ENCODE peak calls at places on chromosomes 5 and 9, in eight cellular contexts. D is cardiac muscle cell; F is H9; R is hepatocyte; A is CD8-positive, alpha-beta T cell; X is PC-9; W is activated CD8-positive, alpha-beta T cell treated with anti-CD3 and anti-CD28 coated beads for 36 hours; S is AG04449. K is an unnamed sample.
A peak's percentile ranks its signal among the peaks of the same experiment; 100 is the strongest.

GRCh38 chr9:127835930-127836586 is 18.4 kb downstream of the ENG start:
- DNase-seq in R (peak; percentile 42), W (peak; percentile 53), D (peak; percentile 73), X (no peak), S (no peak), F (no peak), A (no peak), K (no peak)

GRCh38 chr5:172692981-172693380 is 51.9 kb downstream of the NEURL1B start:
- DNase-seq in F (no peak), S (no peak), A (no peak), W (no peak), X (no peak), R (no peak), D (peak; percentile 78), K (no peak)

GRCh38 chr9:90308746-90309145 is 333.9 kb downstream of the DIRAS2 start:
- DNase-seq in W (no peak), F (no peak), X (no peak), A (no peak), D (no peak), R (no peak), S (no peak), K (no peak)

GRCh38 chr5:137619191-137619870 is 116.6 kb downstream of the KLHL3 start:
- DNase-seq in R (no peak), D (peak; percentile 94), F (no peak), S (peak; percentile 88), X (peak; percentile 76), W (no peak), A (no peak), K (no peak)

GRCh38 chr9:16885896-16886295 is 15.4 kb upstream of the BNC2 start:
- DNase-seq in R (no peak), W (no peak), F (no peak), X (no peak), A (no peak), D (no peak), S (no peak), K (no peak)

GRCh38 chr9:96069821-96070220 is 194.3 kb downstream of the ERCC6L2 start:
- DNase-seq in F (no peak), R (no peak), W (no peak), D (no peak), X (no peak), S (no peak), A (no peak), K (no peak)

GRCh38 chr5:123582570-123583293 is 70.8 kb downstream of the CSNK1G3 start:
- DNase-seq in S (no peak), D (no peak), W (no peak), R (no peak), X (no peak), F (no peak), A (no peak), K (no peak)

GRCh38 chr5:151267481-151268275 is 14.7 kb downstream of the GM2A start:
- DNase-seq in F (no peak), S (no peak), A (no peak), R (no peak), X (no peak), W (no peak), D (no peak), K (no peak)

GRCh38 chr9:133151601-133152525 is 11.9 kb downstream of the GBGT1 start:
- DNase-seq in R (no peak), A (peak; percentile 42), F (no peak), S (no peak), X (no peak), W (no peak), D (no peak), K (no peak)

GRCh38 chr9:108854641-108855528 is 901 bp downstream of the ACTL7B start:
- DNase-seq in A (no peak), S (no peak), F (no peak), D (peak; percentile 18), X (no peak), R (no peak), W (no peak), K (no peak)

GRCh38 chr5:166251786-166252185 is 2039.7 kb upstream of the WWC1 start:
- DNase-seq in X (no peak), W (no peak), A (no peak), S (no peak), F (no peak), R (peak; percentile 11), D (peak; percentile 27), K (peak; percentile 15)

GRCh38 chr5:112694853-112695709 is 42.6 kb upstream of the APC start:
- DNase-seq in F (no peak), S (no peak), R (peak; percentile 23), A (no peak), W (no peak), D (peak; percentile 79), X (no peak), K (no peak)

GRCh38 chr9:123929870-123930831 is at the start of gene DENND1A:
- DNase-seq in X (peak; percentile 92), F (peak; percentile 93), D (peak; percentile 96), A (peak; percentile 91), S (no peak), W (peak; percentile 93), R (peak; percentile 96), K (peak; percentile 87)

GRCh38 chr5:180286-180918 is 10.9 kb upstream of the LRRC14B start:
- DNase-seq in A (no peak), W (no peak), X (peak; percentile 38), F (no peak), S (no peak), D (no peak), R (no peak), K (no peak)

GRCh38 chr9:28206280-28206679 is 633.0 kb upstream of the C9orf72 start:
- DNase-seq in S (no peak), W (no peak), R (no peak), D (no peak), F (no peak), X (no peak), A (no peak), K (no peak)

GRCh38 chr5:179261301-179262125 is 83.7 kb downstream of the ADAMTS2 start:
- DNase-seq in F (peak; percentile 88), R (peak; percentile 66), A (no peak), D (peak; percentile 49), S (no peak), X (peak; percentile 9), W (peak; percentile 15), K (no peak)
- TF ChIP-seq CTCF in F (peak; percentile 85), R (peak; percentile 46), A (no peak), D (peak; percentile 32), S (peak; percentile 40), X (no peak), W (no peak), K (no peak)

GRCh38 chr5:72510610-72511121 is 3.5 kb upstream of the ZNF366 start:
- DNase-seq in S (no peak), X (peak; percentile 27), W (no peak), R (no peak), D (peak; percentile 59), F (no peak), A (no peak), K (no peak)

GRCh38 chr5:72506150-72506549 is 1.1 kb downstream of the ZNF366 start:
- DNase-seq in S (no peak), R (no peak), W (no peak), F (no peak), D (no peak), X (no peak), A (no peak), K (no peak)

GRCh38 chr5:72509401-72509800 is 2.2 kb upstream of the ZNF366 start:
- DNase-seq in D (no peak), W (no peak), S (no peak), X (no peak), R (no peak), F (no peak), A (no peak), K (no peak)

GRCh38 chr5:72507360-72508238 is at the start of gene ZNF366:
- DNase-seq in S (no peak), D (no peak), W (no peak), X (no peak), F (no peak), A (no peak), R (peak; percentile 19), K (no peak)

DNA sequence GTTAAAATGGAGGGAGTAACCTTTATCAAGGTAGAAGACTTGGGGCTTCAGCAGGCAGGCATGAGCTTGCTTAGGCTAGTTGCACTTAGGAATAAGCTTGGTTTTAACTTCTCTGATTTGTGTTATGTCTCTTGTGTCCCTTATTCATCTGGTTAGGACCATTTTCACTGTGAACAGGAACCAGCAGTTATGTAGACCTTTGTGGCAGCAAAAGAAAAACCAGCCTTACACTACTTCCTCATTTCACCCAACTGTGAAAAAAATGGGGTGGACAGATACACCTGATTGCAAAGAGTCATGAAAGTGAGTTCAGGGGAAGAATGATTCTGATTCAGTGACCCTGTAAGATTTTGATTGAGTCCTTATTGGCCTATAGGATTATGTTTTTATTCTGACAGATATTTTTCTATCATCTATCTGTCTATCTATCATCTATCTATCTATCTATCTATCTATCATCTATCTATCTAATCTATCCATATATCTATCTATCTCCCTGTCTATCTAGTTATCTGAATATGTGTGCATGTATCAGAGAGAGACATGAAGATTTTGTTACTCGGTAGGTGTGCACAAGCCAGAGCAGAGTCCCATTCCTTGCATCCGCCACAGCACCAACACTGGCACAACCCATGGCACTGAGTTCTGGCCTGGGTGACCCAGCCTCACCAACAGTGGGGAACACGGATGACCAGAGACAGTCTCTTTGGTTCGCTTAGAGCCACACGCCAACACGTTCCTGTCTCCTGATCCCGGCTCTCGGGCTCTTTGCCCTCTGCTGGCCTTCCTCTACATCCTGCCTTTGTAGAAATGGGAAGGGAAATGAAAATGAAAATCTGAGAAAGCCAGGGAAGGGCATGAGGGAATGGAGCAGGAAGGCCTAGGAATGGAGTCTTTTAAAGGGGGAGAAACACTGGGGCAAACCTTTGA is 1.3 kb upstream of the ZNF366 start:
- DNase-seq in D (no peak), R (no peak), F (no peak), A (no peak), W (no peak), S (no peak), X (no peak), K (no peak)
- TF ChIP-seq CTCF in D (no peak), R (no peak), F (peak; percentile 21), A (no peak), W (no peak), S (no peak), X (no peak), K (no peak)

GRCh38 chr5:59351076-59351794 is 542.3 kb downstream of the PDE4D start:
- DNase-seq in R (no peak), W (no peak), A (no peak), X (no peak), D (peak; percentile 84), S (no peak), F (no peak), K (no peak)
- TF ChIP-seq CTCF in R (no peak), W (no peak), A (no peak), X (no peak), D (peak; percentile 50), S (no peak), F (no peak), K (no peak)

GRCh38 chr9:81689343-81690175 is at the start of gene TLE1:
- DNase-seq in A (peak; percentile 83), S (peak; percentile 95), F (peak; percentile 100), D (peak; percentile 100), X (peak; percentile 100), W (peak; percentile 84), R (peak; percentile 100), K (peak; percentile 97)
- TF ChIP-seq CTCF in A (no peak), S (no peak), F (no peak), D (no peak), X (no peak), W (no peak), R (no peak), K (no peak)

K was measured in Calu3.